ENCODE peak calls at places on chromosomes 11 and 22, in nine cellular contexts. S, X, R, C, O, M, Z, F and K are unnamed samples.

GRCh38 chr11:69674886-69675714 is at the start of gene LTO1:
- DNase-seq in Z (peak; percentile 94), X (peak; percentile 96), M (peak; percentile 98), F (peak; percentile 84), C (peak; percentile 96), R (peak; percentile 87), O (peak; percentile 98), S (peak; percentile 92), K (peak; percentile 98)

GRCh38 chr11:124612567-124613245 is 1.5 kb downstream of the PANX3 start:
- DNase-seq in S (no peak), M (no peak), R (no peak), X (no peak), Z (peak; percentile 23), C (peak; percentile 46), O (no peak), F (no peak), K (no peak)

GRCh38 chr22:31400023-31400397 is 606 bp downstream of the DRG1 start:
- DNase-seq in Z (peak; percentile 35), S (no peak), M (no peak), F (no peak), X (no peak), R (no peak), O (no peak), C (no peak), K (no peak)

GRCh38 chr22:47645450-47645914 is 883.0 kb downstream of the TBC1D22A start:
- DNase-seq in C (no peak), R (no peak), X (no peak), O (no peak), Z (no peak), F (no peak), S (no peak), M (no peak), K (no peak)

GRCh38 chr22:42697542-42698013 is 23.1 kb downstream of the A4GALT start:
- DNase-seq in C (no peak), O (peak; percentile 97), X (peak; percentile 93), R (peak; percentile 49), S (peak; percentile 59), M (peak; percentile 97), F (peak; percentile 85), Z (peak; percentile 73), K (peak; percentile 91)

GRCh38 chr22:43811777-43812148 is 342 bp downstream of the EFCAB6 start:
- DNase-seq in S (peak; percentile 10), X (no peak), C (no peak), R (no peak), O (no peak), F (no peak), Z (peak; percentile 61), M (no peak), K (no peak)

GRCh38 chr11:12195773-12196172 is 85.4 kb downstream of the MICAL2 start:
- DNase-seq in O (no peak), R (no peak), S (no peak), F (no peak), C (no peak), X (no peak), Z (no peak), M (peak; percentile 54), K (no peak)

GRCh38 chr11:116852261-116853125 is 15.1 kb upstream of the APOA1 start:
- DNase-seq in C (no peak), O (no peak), F (no peak), R (no peak), M (no peak), S (no peak), X (no peak), Z (peak; percentile 57), K (no peak)

GRCh38 chr11:42906226-42906625 is 405.6 kb upstream of the API5 start:
- DNase-seq in C (no peak), F (no peak), M (no peak), R (no peak), S (no peak), Z (no peak), X (no peak), O (no peak), K (no peak)

GRCh38 chr11:83611616-83612015 is 325.4 kb upstream of the CCDC90B start:
- DNase-seq in R (no peak), S (no peak), O (no peak), Z (no peak), F (no peak), M (no peak), C (no peak), X (no peak), K (no peak)

GRCh38 chr22:46576556-46577351 is 39.3 kb upstream of the CELSR1 start:
- DNase-seq in R (no peak), M (no peak), S (peak; percentile 23), C (peak; percentile 30), O (peak; percentile 71), X (no peak), F (no peak), Z (peak; percentile 35), K (peak; percentile 80)

GRCh38 chr11:75697906-75698563 is 19.6 kb upstream of the MOGAT2 start:
- DNase-seq in R (no peak), S (no peak), M (no peak), X (no peak), O (no peak), F (no peak), C (no peak), Z (no peak), K (no peak)

GRCh38 chr11:10450451-10451398 is 4.3 kb upstream of the AMPD3 start:
- DNase-seq in R (peak; percentile 62), M (no peak), O (no peak), F (no peak), Z (no peak), C (peak; percentile 78), X (peak; percentile 20), S (peak; percentile 45), K (peak; percentile 60)

GRCh38 chr11:19714387-19715363 is 2.0 kb downstream of the NAV2 start:
- DNase-seq in S (no peak), O (peak; percentile 84), R (no peak), C (peak; percentile 66), Z (peak; percentile 85), M (peak; percentile 92), F (peak; percentile 78), X (peak; percentile 81), K (peak; percentile 55)

GRCh38 chr11:114377612-114378267 is 22.6 kb downstream of the C11orf71 start:
- DNase-seq in X (no peak), O (no peak), R (no peak), C (no peak), S (no peak), F (no peak), Z (peak; percentile 87), M (no peak), K (no peak)

GRCh38 chr11:7571640-7572000 is 57.8 kb downstream of the PPFIBP2 start:
- DNase-seq in O (peak; percentile 73), C (peak; percentile 85), R (peak; percentile 51), M (peak; percentile 82), X (peak; percentile 64), Z (peak; percentile 69), F (no peak), S (peak; percentile 74), K (peak; percentile 49)

GRCh38 chr11:66282468-66283455 is 4.8 kb downstream of the CNIH2 start:
- DNase-seq in X (peak; percentile 96), Z (peak; percentile 91), O (peak; percentile 98), S (peak; percentile 89), F (peak; percentile 95), R (peak; percentile 91), C (peak; percentile 99), M (peak; percentile 99), K (peak; percentile 98)

DNA sequence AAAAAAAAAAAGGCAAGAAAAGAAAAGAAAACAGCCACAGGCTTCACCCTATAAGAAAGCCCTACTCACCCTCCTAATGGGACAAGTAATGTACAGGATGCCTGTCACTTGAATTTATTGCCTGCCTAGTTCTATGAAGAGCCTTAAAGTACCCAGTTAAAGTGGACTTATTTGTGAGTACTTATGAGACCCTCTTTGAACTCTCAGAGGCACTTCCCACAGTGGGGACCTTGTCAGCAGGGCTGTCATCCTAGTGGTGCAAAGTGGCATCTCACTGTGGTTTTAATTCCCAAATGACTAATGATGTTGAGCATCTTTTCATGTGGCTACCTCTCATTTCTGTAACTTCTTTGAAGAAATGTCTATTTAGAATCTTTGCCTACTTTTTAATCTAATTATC is 41.8 kb upstream of the BARX2 start:
- DNase-seq in C (no peak), X (no peak), M (no peak), R (no peak), F (no peak), Z (no peak), S (peak; percentile 9), O (no peak), K (no peak)
- TF ChIP-seq CTCF in C (peak; percentile 51), X (no peak), M (no peak), R (no peak), F (no peak), Z (no peak), S (no peak), O (no peak), K (no peak)

DNA sequence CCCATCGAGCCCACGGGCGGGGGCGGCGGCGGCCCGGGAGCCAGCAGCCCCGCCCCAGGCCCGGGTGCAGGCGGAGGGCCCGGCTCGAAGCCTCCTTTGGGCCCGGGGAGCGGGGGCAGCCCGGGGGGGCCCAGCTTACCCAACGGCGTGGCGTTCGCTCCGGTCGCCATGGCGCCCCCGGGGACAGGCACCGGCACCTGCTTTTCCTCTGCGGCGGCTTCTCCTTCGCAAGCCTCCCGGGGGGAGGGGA is 194 bp downstream of the SF1 start:
- DNase-seq in R (no peak), Z (no peak), M (no peak), O (no peak), X (no peak), C (no peak), S (no peak), F (no peak), K (no peak)
- H3K4me1 ChIP-seq in R (peaks cover 31% of the 10 kb centered on the region), Z (peaks cover 2% of the 10 kb centered on the region), M (peaks cover 17% of the 10 kb centered on the region), O (no peaks in the 10 kb centered on the region), X (peaks cover 40% of the 10 kb centered on the region), C (no peaks in the 10 kb centered on the region), S (peaks cover 34% of the 10 kb centered on the region), F (peaks cover 34% of the 10 kb centered on the region), K (peaks cover 45% of the 10 kb centered on the region)

GRCh38 chr11:73173755-73174494 is 31.8 kb upstream of the FCHSD2 start:
- DNase-seq in F (peak; percentile 70), S (no peak), Z (peak; percentile 25), C (no peak), O (peak; percentile 64), X (peak; percentile 73), M (peak; percentile 94), R (no peak), K (peak; percentile 60)
- H3K27ac ChIP-seq in F (peak overlapping the region; percentile 85), S (no peak overlapping the region), Z (no peak overlapping the region), C (no peak overlapping the region), O (no peak overlapping the region), X (peak overlapping the region; percentile 88), M (peak overlapping the region; percentile 91), R (no peak overlapping the region), K (peak overlapping the region; percentile 58)

GRCh38 chr22:20590477-20591294 is 83.3 kb downstream of the MED15 start:
- DNase-seq in M (no peak), F (no peak), X (no peak), S (no peak), Z (no peak), O (no peak), R (no peak), C (no peak), K (no peak)

GRCh38 chr22:20588843-20589581 is 81.6 kb downstream of the MED15 start:
- DNase-seq in X (no peak), C (no peak), O (no peak), S (no peak), F (no peak), R (no peak), Z (no peak), M (no peak), K (no peak)

GRCh38 chr22:20589614-20590476 is 82.4 kb downstream of the MED15 start:
- DNase-seq in M (no peak), Z (no peak), X (no peak), F (no peak), S (no peak), R (no peak), C (no peak), O (no peak), K (no peak)

GRCh38 chr22:20591295-20591645 is 83.9 kb downstream of the MED15 start:
- DNase-seq in O (no peak), M (no peak), R (no peak), Z (no peak), C (no peak), S (no peak), X (no peak), F (no peak), K (no peak)

GRCh38 chr22:20591660-20592310 is 84.4 kb downstream of the MED15 start:
- DNase-seq in X (no peak), Z (peak; percentile 13), S (no peak), C (peak; percentile 83), F (no peak), M (no peak), R (peak; percentile 19), O (no peak), K (no peak)
- TF ChIP-seq CTCF in X (no peak), Z (no peak), S (no peak), C (no peak), F (no peak), M (no peak), R (no peak), O (no peak), K (no peak)